ENCODE peak calls at places on chromosomes 12 and 14, in five cellular contexts. One of them, this sample, is unnamed.

GRCh38 chr12:68746572-68747180 is 700 bp downstream of the SLC35E3 start:
- DNase-seq in CD8-positive, alpha-beta memory T cell: peak; percentile 21
- DNase-seq in aorta: peak; percentile 89
- DNase-seq in heart right ventricle: peak; percentile 32
- DNase-seq in psoas muscle: peak; percentile 76
- DNase-seq in this sample: peak; percentile 69

GRCh38 chr14:102197317-102197850 is 57.7 kb downstream of the WDR20 start:
- DNase-seq in CD8-positive, alpha-beta memory T cell: no peak
- DNase-seq in psoas muscle: no peak
- DNase-seq in heart right ventricle: no peak
- DNase-seq in aorta: no peak
- DNase-seq in this sample: no peak

GRCh38 chr12:100359248-100359647 is 2.4 kb downstream of the SLC17A8 start:
- DNase-seq in psoas muscle: no peak
- DNase-seq in aorta: no peak
- DNase-seq in heart right ventricle: no peak
- DNase-seq in CD8-positive, alpha-beta memory T cell: no peak
- DNase-seq in this sample: no peak

GRCh38 chr14:100775351-100775830 is 48.7 kb downstream of the DLK1 start:
- DNase-seq in heart right ventricle: no peak
- DNase-seq in psoas muscle: peak; percentile 30
- DNase-seq in aorta: no peak
- DNase-seq in CD8-positive, alpha-beta memory T cell: no peak
- DNase-seq in this sample: no peak

GRCh38 chr12:105092336-105092735 is 8.1 kb upstream of the ALDH1L2 start:
- DNase-seq in heart right ventricle: no peak
- DNase-seq in CD8-positive, alpha-beta memory T cell: no peak
- DNase-seq in psoas muscle: no peak
- DNase-seq in aorta: no peak
- DNase-seq in this sample: no peak

GRCh38 chr12:31214626-31215520 is 111.1 kb downstream of the SINHCAF start:
- DNase-seq in heart right ventricle: no peak
- DNase-seq in CD8-positive, alpha-beta memory T cell: no peak
- DNase-seq in aorta: no peak
- DNase-seq in psoas muscle: no peak
- DNase-seq in this sample: no peak

GRCh38 chr12:57800965-57801364 is 17.6 kb downstream of the AVIL start:
- DNase-seq in psoas muscle: no peak
- DNase-seq in aorta: no peak
- DNase-seq in heart right ventricle: no peak
- DNase-seq in CD8-positive, alpha-beta memory T cell: no peak
- DNase-seq in this sample: no peak

GRCh38 chr14:20934148-20934762 is 21.0 kb upstream of the RNASE2 start:
- DNase-seq in CD8-positive, alpha-beta memory T cell: no peak
- DNase-seq in psoas muscle: peak; percentile 53
- DNase-seq in heart right ventricle: peak; percentile 5
- DNase-seq in aorta: peak; percentile 79
- DNase-seq in this sample: peak; percentile 15

GRCh38 chr12:99983721-99984258 is 946 bp downstream of the ANKS1B start:
- DNase-seq in psoas muscle: no peak
- DNase-seq in CD8-positive, alpha-beta memory T cell: no peak
- DNase-seq in aorta: no peak
- DNase-seq in heart right ventricle: no peak
- DNase-seq in this sample: no peak

GRCh38 chr12:88298014-88298682 is 156.0 kb downstream of the TMTC3 start:
- DNase-seq in heart right ventricle: no peak
- DNase-seq in psoas muscle: no peak
- DNase-seq in CD8-positive, alpha-beta memory T cell: no peak
- DNase-seq in aorta: no peak
- DNase-seq in this sample: no peak

GRCh38 chr12:124457287-124458219 is 109.9 kb downstream of the NCOR2 start:
- DNase-seq in aorta: peak; percentile 92
- DNase-seq in psoas muscle: peak; percentile 92
- DNase-seq in heart right ventricle: peak; percentile 84
- DNase-seq in CD8-positive, alpha-beta memory T cell: peak; percentile 41
- DNase-seq in this sample: peak; percentile 90

GRCh38 chr14:22614240-22614799 is 16.2 kb downstream of the ABHD4 start:
- DNase-seq in heart right ventricle: no peak
- DNase-seq in psoas muscle: no peak
- DNase-seq in CD8-positive, alpha-beta memory T cell: no peak
- DNase-seq in aorta: no peak
- DNase-seq in this sample: peak; percentile 98

GRCh38 chr14:32724864-32725550 is 213.7 kb upstream of the NPAS3 start:
- DNase-seq in CD8-positive, alpha-beta memory T cell: no peak
- DNase-seq in heart right ventricle: no peak
- DNase-seq in psoas muscle: no peak
- DNase-seq in aorta: peak; percentile 25
- DNase-seq in this sample: peak; percentile 59

GRCh38 chr12:5254703-5255102 is 177.2 kb upstream of the NTF3 start:
- DNase-seq in CD8-positive, alpha-beta memory T cell: no peak
- DNase-seq in aorta: no peak
- DNase-seq in psoas muscle: no peak
- DNase-seq in heart right ventricle: no peak
- DNase-seq in this sample: no peak

GRCh38 chr12:105256921-105257320 is 20.9 kb upstream of the APPL2 start:
- DNase-seq in psoas muscle: no peak
- DNase-seq in aorta: no peak
- DNase-seq in heart right ventricle: no peak
- DNase-seq in CD8-positive, alpha-beta memory T cell: no peak
- DNase-seq in this sample: peak; percentile 72

GRCh38 chr12:125071456-125071855 is 6.2 kb downstream of the AACS start:
- DNase-seq in aorta: no peak
- DNase-seq in CD8-positive, alpha-beta memory T cell: no peak
- DNase-seq in heart right ventricle: no peak
- DNase-seq in psoas muscle: no peak
- DNase-seq in this sample: no peak

GRCh38 chr14:93975791-93976476 is 436 bp downstream of the ASB2 start:
- DNase-seq in aorta: no peak
- DNase-seq in CD8-positive, alpha-beta memory T cell: no peak
- DNase-seq in heart right ventricle: no peak
- DNase-seq in psoas muscle: peak; percentile 22
- DNase-seq in this sample: no peak

DNA sequence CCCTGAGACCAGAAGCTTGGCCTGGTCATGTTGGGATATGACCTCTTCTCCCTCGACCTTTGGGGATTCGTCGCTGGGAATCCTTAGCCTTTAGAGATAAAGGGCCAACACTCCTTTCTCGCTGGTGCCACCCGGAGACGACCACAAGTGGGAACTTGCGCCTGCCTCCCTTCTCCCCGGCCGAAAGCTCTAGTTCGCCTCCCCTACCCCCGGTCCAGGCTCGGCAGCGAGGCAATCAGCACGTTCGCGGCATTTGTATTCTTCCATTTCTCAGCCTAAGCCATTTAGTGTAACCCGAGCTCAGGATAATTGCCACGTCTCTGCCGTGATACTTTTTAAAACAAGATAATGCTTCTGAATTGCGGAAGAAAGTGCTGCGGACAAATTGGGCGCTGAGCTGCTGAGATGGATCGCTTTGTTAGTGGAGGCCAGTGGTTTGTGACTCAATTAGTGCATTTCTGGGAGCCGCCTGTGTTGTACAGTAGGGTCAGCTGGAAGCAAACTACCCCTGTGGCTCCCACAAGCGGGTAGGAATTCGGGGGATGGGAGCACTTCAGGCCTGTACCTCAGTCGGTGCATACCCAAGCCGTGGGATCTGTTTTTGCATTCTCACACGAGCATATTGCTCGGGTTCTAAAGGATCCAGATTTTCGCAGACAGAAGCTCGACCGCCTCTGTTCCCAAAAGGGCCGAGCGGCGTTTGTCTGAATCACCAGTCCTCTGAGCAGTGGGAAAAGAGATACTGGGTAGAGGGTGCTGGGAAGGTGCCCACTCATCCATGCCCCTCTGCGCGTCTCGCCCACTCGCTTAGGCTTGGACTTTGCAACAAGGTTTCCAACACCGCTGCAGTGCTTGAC is 6.8 kb upstream of the SIX1 start:
- DNase-seq in CD8-positive, alpha-beta memory T cell: no peak
- DNase-seq in heart right ventricle: no peak
- DNase-seq in psoas muscle: no peak
- DNase-seq in aorta: no peak
- DNase-seq in this sample: no peak
- H3K4me3 ChIP-seq in CD8-positive, alpha-beta memory T cell: peak overlapping the region; percentile 22
- H3K4me3 ChIP-seq in heart right ventricle: peak overlapping the region; percentile 56
- H3K4me3 ChIP-seq in psoas muscle: peak overlapping the region; percentile 91
- H3K4me3 ChIP-seq in aorta: no peak overlapping the region
- H3K4me3 ChIP-seq in this sample: peak overlapping the region; percentile 78

GRCh38 chr12:51322452-51322851 is 1.5 kb downstream of the BIN2 start:
- DNase-seq in CD8-positive, alpha-beta memory T cell: no peak
- DNase-seq in heart right ventricle: no peak
- DNase-seq in psoas muscle: no peak
- DNase-seq in aorta: no peak
- DNase-seq in this sample: no peak

GRCh38 chr12:51323966-51324895 is at the start of gene BIN2:
- DNase-seq in heart right ventricle: peak; percentile 20
- DNase-seq in CD8-positive, alpha-beta memory T cell: peak; percentile 81
- DNase-seq in aorta: peak; percentile 80
- DNase-seq in psoas muscle: peak; percentile 75
- DNase-seq in this sample: no peak

GRCh38 chr12:51326762-51327439 is 2.9 kb upstream of the BIN2 start:
- DNase-seq in CD8-positive, alpha-beta memory T cell: no peak
- DNase-seq in aorta: no peak
- DNase-seq in psoas muscle: no peak
- DNase-seq in heart right ventricle: peak; percentile 22
- DNase-seq in this sample: peak; percentile 71

GRCh38 chr12:51323317-51323960 is 535 bp downstream of the BIN2 start:
- DNase-seq in psoas muscle: no peak
- DNase-seq in CD8-positive, alpha-beta memory T cell: peak; percentile 74
- DNase-seq in heart right ventricle: no peak
- DNase-seq in aorta: no peak
- DNase-seq in this sample: no peak

DNA sequence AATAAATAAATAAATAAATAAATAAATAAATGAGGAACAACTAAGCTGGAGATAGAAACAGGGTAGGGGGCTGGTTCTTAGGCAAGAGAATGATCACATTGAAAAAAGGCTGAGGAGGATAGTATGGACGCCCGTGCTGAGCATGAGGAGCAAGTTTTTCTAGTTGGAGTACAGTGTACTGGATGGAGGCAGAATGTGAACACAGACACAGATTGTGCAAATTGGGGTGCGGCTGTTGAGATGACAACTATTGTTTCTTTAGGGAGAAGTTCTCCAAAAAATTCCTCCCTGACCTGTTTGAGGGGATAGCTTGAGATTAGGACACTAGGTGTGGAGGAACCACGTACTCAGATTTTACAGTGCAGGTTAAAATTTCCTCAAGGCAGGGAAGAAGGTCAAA is 979 bp upstream of the BIN2 start:
- DNase-seq in aorta: no peak
- DNase-seq in CD8-positive, alpha-beta memory T cell: no peak
- DNase-seq in heart right ventricle: no peak
- DNase-seq in psoas muscle: no peak
- DNase-seq in this sample: no peak
- H3K4me3 ChIP-seq in aorta: no peak overlapping the region
- H3K4me3 ChIP-seq in CD8-positive, alpha-beta memory T cell: no peak overlapping the region
- H3K4me3 ChIP-seq in heart right ventricle: no peak overlapping the region
- H3K4me3 ChIP-seq in psoas muscle: no peak overlapping the region
- H3K4me3 ChIP-seq in this sample: no peak overlapping the region

GRCh38 chr12:6424848-6425247 is 19.9 kb upstream of the CD27 start:
- DNase-seq in aorta: peak; percentile 51
- DNase-seq in CD8-positive, alpha-beta memory T cell: no peak
- DNase-seq in heart right ventricle: no peak
- DNase-seq in psoas muscle: no peak
- DNase-seq in this sample: no peak

GRCh38 chr12:6424008-6424347 is 20.8 kb upstream of the CD27 start:
- DNase-seq in CD8-positive, alpha-beta memory T cell: no peak
- DNase-seq in psoas muscle: no peak
- DNase-seq in heart right ventricle: no peak
- DNase-seq in aorta: no peak
- DNase-seq in this sample: no peak

GRCh38 chr12:6428326-6428725 is 16.4 kb upstream of the CD27 start:
- DNase-seq in CD8-positive, alpha-beta memory T cell: no peak
- DNase-seq in psoas muscle: no peak
- DNase-seq in heart right ventricle: no peak
- DNase-seq in aorta: no peak
- DNase-seq in this sample: no peak

GRCh38 chr12:6425588-6426531 is 18.9 kb upstream of the CD27 start:
- DNase-seq in CD8-positive, alpha-beta memory T cell: no peak
- DNase-seq in psoas muscle: no peak
- DNase-seq in heart right ventricle: no peak
- DNase-seq in aorta: peak; percentile 76
- DNase-seq in this sample: no peak

DNA sequence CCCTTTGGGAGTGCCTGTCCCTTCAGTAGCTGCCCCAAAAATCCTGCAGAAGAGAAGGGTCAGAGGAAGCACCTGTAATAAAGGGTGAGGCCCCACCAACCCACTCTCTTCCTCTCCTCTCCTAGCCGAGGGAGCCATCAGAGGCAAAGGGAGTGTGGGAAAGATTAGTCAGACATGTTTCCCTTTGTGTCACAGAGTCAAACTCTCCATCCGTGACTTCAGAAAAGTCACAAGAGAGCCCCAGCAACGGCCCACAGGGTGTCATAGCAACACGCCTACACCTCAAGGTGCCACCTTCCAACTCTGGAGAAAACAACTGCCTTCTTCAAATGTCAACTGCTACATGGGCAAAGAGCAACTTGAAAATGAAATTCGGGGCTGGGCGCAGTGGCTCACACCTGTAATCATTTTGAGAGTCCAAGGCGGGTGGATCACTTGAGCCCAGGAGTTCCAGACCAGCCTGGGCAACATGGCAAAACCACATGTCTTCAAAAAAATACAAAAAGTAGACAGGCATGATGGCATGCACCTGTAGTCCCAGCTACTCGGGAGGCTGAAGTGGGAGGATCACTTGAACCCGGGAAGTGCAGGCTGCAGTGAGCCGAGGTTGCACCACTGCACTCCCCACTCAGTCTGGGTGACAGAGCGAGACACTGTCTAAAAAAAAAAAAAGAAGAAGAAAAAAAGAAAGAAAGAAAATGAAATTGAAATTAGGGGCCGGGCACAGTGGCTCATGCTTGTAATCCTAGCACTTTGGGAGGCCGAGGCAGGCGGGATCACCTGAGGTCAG is 17.7 kb upstream of the CD27 start:
- DNase-seq in CD8-positive, alpha-beta memory T cell: peak; percentile 86
- DNase-seq in psoas muscle: no peak
- DNase-seq in heart right ventricle: no peak
- DNase-seq in aorta: peak; percentile 51
- DNase-seq in this sample: no peak
- H3K4me3 ChIP-seq in CD8-positive, alpha-beta memory T cell: peak overlapping the region; percentile 0
- H3K4me3 ChIP-seq in psoas muscle: no peak overlapping the region
- H3K4me3 ChIP-seq in heart right ventricle: no peak overlapping the region
- H3K4me3 ChIP-seq in aorta: no peak overlapping the region
- H3K4me3 ChIP-seq in this sample: no peak overlapping the region

GRCh38 chr12:122977153-122977552 is 2.1 kb downstream of the OGFOD2 start:
- DNase-seq in psoas muscle: no peak
- DNase-seq in heart right ventricle: no peak
- DNase-seq in CD8-positive, alpha-beta memory T cell: no peak
- DNase-seq in aorta: no peak
- DNase-seq in this sample: no peak

GRCh38 chr12:122974892-122975789 is at the start of gene OGFOD2:
- DNase-seq in heart right ventricle: peak; percentile 93
- DNase-seq in aorta: peak; percentile 97
- DNase-seq in psoas muscle: peak; percentile 96
- DNase-seq in CD8-positive, alpha-beta memory T cell: peak; percentile 93
- DNase-seq in this sample: peak; percentile 93

GRCh38 chr12:122975790-122976647 is 975 bp downstream of the OGFOD2 start:
- DNase-seq in aorta: peak; percentile 71
- DNase-seq in psoas muscle: no peak
- DNase-seq in heart right ventricle: no peak
- DNase-seq in CD8-positive, alpha-beta memory T cell: no peak
- DNase-seq in this sample: no peak

GRCh38 chr12:122977655-122978392 is 2.7 kb upstream of the ARL6IP4 start:
- DNase-seq in heart right ventricle: no peak
- DNase-seq in CD8-positive, alpha-beta memory T cell: no peak
- DNase-seq in psoas muscle: peak; percentile 42
- DNase-seq in aorta: no peak
- DNase-seq in this sample: no peak

GRCh38 chr12:122976648-122976975 is 1.6 kb downstream of the OGFOD2 start:
- DNase-seq in aorta: peak; percentile 69
- DNase-seq in psoas muscle: peak; percentile 46
- DNase-seq in CD8-positive, alpha-beta memory T cell: no peak
- DNase-seq in heart right ventricle: no peak
- DNase-seq in this sample: no peak
- H3K4me3 ChIP-seq in aorta: no peak overlapping the region
- H3K4me3 ChIP-seq in psoas muscle: peak overlapping the region; percentile 81
- H3K4me3 ChIP-seq in CD8-positive, alpha-beta memory T cell: no peak overlapping the region
- H3K4me3 ChIP-seq in heart right ventricle: peak overlapping the region; percentile 96
- H3K4me3 ChIP-seq in this sample: no peak overlapping the region

This sample was measured in fibroblast of villous mesenchyme.